ENCODE peak calls at places on chromosome 15, in six cellular contexts. T is LoVo, G is NCI-H1092, I is T-helper 22 cell, A is NCI-H510A treated with DMSO at 0.1 percent for 48 hours, O is ecto neural progenitor cell. M is an unnamed sample.

GRCh38 chr15:56805466-56806146 is 72.3 kb upstream of the ZNF280D start:
- DNase-seq in O (no peak), A (no peak), T (peak), G (no peak), I (no peak), M (no peak)

GRCh38 chr15:63970723-63971426 is 75.4 kb downstream of the DAPK2 start:
- DNase-seq in G (no peak), O (no peak), T (no peak), I (no peak), A (no peak), M (peak)

GRCh38 chr15:25065286-25065685 is 110.5 kb downstream of the SNRPN start:
- DNase-seq in O (no peak), T (no peak), G (no peak), I (no peak), A (no peak), M (no peak)

GRCh38 chr15:81165565-81165964 is 31.1 kb upstream of the IL16 start:
- DNase-seq in O (no peak), G (no peak), T (no peak), A (no peak), I (no peak), M (no peak)

GRCh38 chr15:81337241-81337640 is 13.3 kb upstream of the STARD5 start:
- DNase-seq in G (no peak), O (peak), A (no peak), I (no peak), T (no peak), M (no peak)

GRCh38 chr15:92130906-92131305 is 262.8 kb upstream of the ST8SIA2 start:
- DNase-seq in O (no peak), I (no peak), G (no peak), T (no peak), A (no peak), M (peak)

GRCh38 chr15:79682285-79682684 is 214.5 kb downstream of the MTHFS start:
- DNase-seq in O (no peak), G (no peak), T (no peak), A (no peak), I (no peak), M (no peak)

GRCh38 chr15:60215225-60215963 is 182.4 kb downstream of the ANXA2 start:
- DNase-seq in G (no peak), T (no peak), A (peak), I (no peak), O (no peak), M (no peak)

GRCh38 chr15:49191892-49192291 is 21.8 kb downstream of the GALK2 start:
- DNase-seq in T (no peak), O (no peak), G (no peak), I (no peak), A (no peak), M (no peak)

M was measured in islet precursor cell.